ENCODE peak calls at places on chromosomes 3 and 15, in eight cellular contexts. One of them, this sample, is unnamed.

GRCh38 chr3:197335428-197336132 is 37.2 kb upstream of the DLG1 start:
- DNase-seq in fibroblast of villous mesenchyme: no peak
- DNase-seq in tibial nerve: no peak
- DNase-seq in brain microvascular endothelial cell: no peak
- DNase-seq in left ventricle myocardium inferior: no peak
- DNase-seq in AG04449: no peak
- DNase-seq in lower lobe of right lung: no peak
- DNase-seq in fibroblast of mammary gland: no peak
- DNase-seq in this sample: no peak

GRCh38 chr3:49656541-49657112 is 17.5 kb upstream of the APEH start:
- DNase-seq in brain microvascular endothelial cell: no peak
- DNase-seq in left ventricle myocardium inferior: no peak
- DNase-seq in tibial nerve: no peak
- DNase-seq in fibroblast of villous mesenchyme: no peak
- DNase-seq in AG04449: no peak
- DNase-seq in lower lobe of right lung: no peak
- DNase-seq in fibroblast of mammary gland: no peak
- DNase-seq in this sample: no peak

GRCh38 chr3:175304437-175304836 is 445.3 kb downstream of the NAALADL2 start:
- DNase-seq in brain microvascular endothelial cell: no peak
- DNase-seq in left ventricle myocardium inferior: peak; percentile 19
- DNase-seq in lower lobe of right lung: no peak
- DNase-seq in fibroblast of mammary gland: no peak
- DNase-seq in fibroblast of villous mesenchyme: no peak
- DNase-seq in tibial nerve: no peak
- DNase-seq in AG04449: no peak
- DNase-seq in this sample: no peak

GRCh38 chr3:118628704-118629341 is 405.8 kb downstream of the IGSF11 start:
- DNase-seq in brain microvascular endothelial cell: peak; percentile 33
- DNase-seq in fibroblast of mammary gland: peak; percentile 55
- DNase-seq in left ventricle myocardium inferior: peak; percentile 19
- DNase-seq in fibroblast of villous mesenchyme: peak; percentile 23
- DNase-seq in AG04449: peak; percentile 4
- DNase-seq in lower lobe of right lung: no peak
- DNase-seq in tibial nerve: peak; percentile 19
- DNase-seq in this sample: peak; percentile 29

GRCh38 chr15:48440084-48440483 is 108.9 kb downstream of the DUT start:
- DNase-seq in lower lobe of right lung: no peak
- DNase-seq in tibial nerve: no peak
- DNase-seq in AG04449: peak; percentile 85
- DNase-seq in fibroblast of mammary gland: peak; percentile 93
- DNase-seq in brain microvascular endothelial cell: no peak
- DNase-seq in fibroblast of villous mesenchyme: peak; percentile 70
- DNase-seq in left ventricle myocardium inferior: peak; percentile 29
- DNase-seq in this sample: no peak

GRCh38 chr15:66820474-66821258 is 118.6 kb downstream of the SMAD6 start:
- DNase-seq in AG04449: no peak
- DNase-seq in tibial nerve: no peak
- DNase-seq in fibroblast of villous mesenchyme: no peak
- DNase-seq in fibroblast of mammary gland: peak; percentile 31
- DNase-seq in lower lobe of right lung: no peak
- DNase-seq in brain microvascular endothelial cell: no peak
- DNase-seq in left ventricle myocardium inferior: no peak
- DNase-seq in this sample: no peak

GRCh38 chr3:57963811-57964346 is 44.3 kb upstream of the FLNB start:
- DNase-seq in fibroblast of mammary gland: no peak
- DNase-seq in fibroblast of villous mesenchyme: no peak
- DNase-seq in brain microvascular endothelial cell: no peak
- DNase-seq in left ventricle myocardium inferior: no peak
- DNase-seq in lower lobe of right lung: no peak
- DNase-seq in AG04449: no peak
- DNase-seq in tibial nerve: no peak
- DNase-seq in this sample: peak; percentile 26

GRCh38 chr15:77634266-77634962 is 1.7 kb upstream of the LINGO1 start:
- DNase-seq in lower lobe of right lung: peak; percentile 66
- DNase-seq in AG04449: no peak
- DNase-seq in brain microvascular endothelial cell: peak; percentile 53
- DNase-seq in left ventricle myocardium inferior: peak; percentile 45
- DNase-seq in tibial nerve: no peak
- DNase-seq in fibroblast of mammary gland: peak; percentile 58
- DNase-seq in fibroblast of villous mesenchyme: peak; percentile 34
- DNase-seq in this sample: peak; percentile 43

GRCh38 chr3:165778891-165779290 is 58.3 kb downstream of the BCHE start:
- DNase-seq in fibroblast of mammary gland: no peak
- DNase-seq in AG04449: no peak
- DNase-seq in fibroblast of villous mesenchyme: no peak
- DNase-seq in tibial nerve: no peak
- DNase-seq in left ventricle myocardium inferior: no peak
- DNase-seq in lower lobe of right lung: no peak
- DNase-seq in brain microvascular endothelial cell: no peak
- DNase-seq in this sample: no peak

GRCh38 chr3:149653136-149653535 is 4.7 kb downstream of the WWTR1 start:
- DNase-seq in fibroblast of mammary gland: no peak
- DNase-seq in brain microvascular endothelial cell: no peak
- DNase-seq in lower lobe of right lung: no peak
- DNase-seq in AG04449: no peak
- DNase-seq in tibial nerve: no peak
- DNase-seq in fibroblast of villous mesenchyme: no peak
- DNase-seq in left ventricle myocardium inferior: no peak
- DNase-seq in this sample: no peak

GRCh38 chr3:149647812-149648211 is 10.0 kb downstream of the WWTR1 start:
- DNase-seq in brain microvascular endothelial cell: no peak
- DNase-seq in left ventricle myocardium inferior: no peak
- DNase-seq in tibial nerve: no peak
- DNase-seq in lower lobe of right lung: no peak
- DNase-seq in fibroblast of villous mesenchyme: no peak
- DNase-seq in fibroblast of mammary gland: no peak
- DNase-seq in AG04449: no peak
- DNase-seq in this sample: no peak

GRCh38 chr3:149653564-149653963 is 4.3 kb downstream of the WWTR1 start:
- DNase-seq in brain microvascular endothelial cell: no peak
- DNase-seq in AG04449: no peak
- DNase-seq in left ventricle myocardium inferior: no peak
- DNase-seq in fibroblast of mammary gland: no peak
- DNase-seq in fibroblast of villous mesenchyme: no peak
- DNase-seq in tibial nerve: no peak
- DNase-seq in lower lobe of right lung: no peak
- DNase-seq in this sample: no peak

GRCh38 chr3:149648525-149648924 is 9.3 kb downstream of the WWTR1 start:
- DNase-seq in fibroblast of villous mesenchyme: no peak
- DNase-seq in tibial nerve: no peak
- DNase-seq in fibroblast of mammary gland: peak; percentile 55
- DNase-seq in left ventricle myocardium inferior: no peak
- DNase-seq in AG04449: no peak
- DNase-seq in brain microvascular endothelial cell: no peak
- DNase-seq in lower lobe of right lung: no peak
- DNase-seq in this sample: no peak

GRCh38 chr3:149650828-149651227 is 7.0 kb downstream of the WWTR1 start:
- DNase-seq in fibroblast of villous mesenchyme: no peak
- DNase-seq in AG04449: no peak
- DNase-seq in tibial nerve: no peak
- DNase-seq in left ventricle myocardium inferior: no peak
- DNase-seq in brain microvascular endothelial cell: no peak
- DNase-seq in fibroblast of mammary gland: no peak
- DNase-seq in lower lobe of right lung: no peak
- DNase-seq in this sample: no peak
- H3K4me3 ChIP-seq in fibroblast of villous mesenchyme: no peak overlapping the region
- H3K4me3 ChIP-seq in AG04449: no peak overlapping the region
- H3K4me3 ChIP-seq in tibial nerve: no peak overlapping the region
- H3K4me3 ChIP-seq in left ventricle myocardium inferior: no peak overlapping the region
- H3K4me3 ChIP-seq in brain microvascular endothelial cell: no peak overlapping the region
- H3K4me3 ChIP-seq in fibroblast of mammary gland: no peak overlapping the region
- H3K4me3 ChIP-seq in lower lobe of right lung: no peak overlapping the region
- H3K4me3 ChIP-seq in this sample: no peak overlapping the region

GRCh38 chr3:45043715-45044299 is 17.7 kb downstream of the CLEC3B start:
- DNase-seq in left ventricle myocardium inferior: no peak
- DNase-seq in tibial nerve: no peak
- DNase-seq in AG04449: peak; percentile 78
- DNase-seq in lower lobe of right lung: no peak
- DNase-seq in fibroblast of villous mesenchyme: peak; percentile 91
- DNase-seq in brain microvascular endothelial cell: peak; percentile 59
- DNase-seq in fibroblast of mammary gland: peak; percentile 95
- DNase-seq in this sample: no peak
- TF ChIP-seq CTCF in left ventricle myocardium inferior: no peak
- TF ChIP-seq CTCF in tibial nerve: peak; percentile 12
- TF ChIP-seq CTCF in AG04449: peak; percentile 25
- TF ChIP-seq CTCF in lower lobe of right lung: no peak
- TF ChIP-seq CTCF in fibroblast of villous mesenchyme: peak; percentile 34
- TF ChIP-seq CTCF in brain microvascular endothelial cell: peak; percentile 48
- TF ChIP-seq CTCF in fibroblast of mammary gland: peak; percentile 56
- TF ChIP-seq CTCF in this sample: no peak

GRCh38 chr15:52797625-52798501 is 7.7 kb upstream of the ONECUT1 start:
- DNase-seq in lower lobe of right lung: no peak
- DNase-seq in brain microvascular endothelial cell: no peak
- DNase-seq in fibroblast of mammary gland: no peak
- DNase-seq in left ventricle myocardium inferior: no peak
- DNase-seq in AG04449: no peak
- DNase-seq in tibial nerve: no peak
- DNase-seq in fibroblast of villous mesenchyme: no peak
- DNase-seq in this sample: no peak
- H3K4me3 ChIP-seq in lower lobe of right lung: no peak overlapping the region
- H3K4me3 ChIP-seq in brain microvascular endothelial cell: no peak overlapping the region
- H3K4me3 ChIP-seq in fibroblast of mammary gland: no peak overlapping the region
- H3K4me3 ChIP-seq in left ventricle myocardium inferior: no peak overlapping the region
- H3K4me3 ChIP-seq in AG04449: no peak overlapping the region
- H3K4me3 ChIP-seq in tibial nerve: no peak overlapping the region
- H3K4me3 ChIP-seq in fibroblast of villous mesenchyme: no peak overlapping the region
- H3K4me3 ChIP-seq in this sample: no peak overlapping the region

DNA sequence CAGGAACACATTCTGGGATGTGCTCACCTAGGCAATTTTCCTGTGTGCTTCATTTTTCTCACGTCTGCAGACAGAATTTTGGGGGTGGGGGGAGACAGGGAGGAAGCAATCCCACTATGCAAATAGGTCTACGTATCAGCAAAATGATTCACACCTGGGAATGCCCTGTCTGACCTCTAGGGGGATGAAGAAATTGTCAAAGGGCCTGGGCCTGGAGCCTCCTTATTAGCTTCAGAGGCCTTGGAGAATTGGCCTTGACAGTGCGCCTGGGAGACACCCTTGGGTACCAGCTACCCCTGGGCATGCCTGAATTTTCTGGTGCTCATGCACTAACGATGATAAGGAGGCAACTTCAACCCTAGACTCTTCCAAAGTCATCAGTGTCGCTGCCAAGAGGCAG is 207.5 kb downstream of the CADPS start:
- DNase-seq in lower lobe of right lung: no peak
- DNase-seq in fibroblast of villous mesenchyme: no peak
- DNase-seq in left ventricle myocardium inferior: no peak
- DNase-seq in AG04449: no peak
- DNase-seq in tibial nerve: no peak
- DNase-seq in brain microvascular endothelial cell: no peak
- DNase-seq in fibroblast of mammary gland: no peak
- DNase-seq in this sample: peak; percentile 1
- TF ChIP-seq CTCF in lower lobe of right lung: no peak
- TF ChIP-seq CTCF in fibroblast of villous mesenchyme: no peak
- TF ChIP-seq CTCF in left ventricle myocardium inferior: no peak
- TF ChIP-seq CTCF in AG04449: no peak
- TF ChIP-seq CTCF in tibial nerve: no peak
- TF ChIP-seq CTCF in brain microvascular endothelial cell: no peak
- TF ChIP-seq CTCF in fibroblast of mammary gland: no peak
- TF ChIP-seq CTCF in this sample: peak; percentile 44

DNA sequence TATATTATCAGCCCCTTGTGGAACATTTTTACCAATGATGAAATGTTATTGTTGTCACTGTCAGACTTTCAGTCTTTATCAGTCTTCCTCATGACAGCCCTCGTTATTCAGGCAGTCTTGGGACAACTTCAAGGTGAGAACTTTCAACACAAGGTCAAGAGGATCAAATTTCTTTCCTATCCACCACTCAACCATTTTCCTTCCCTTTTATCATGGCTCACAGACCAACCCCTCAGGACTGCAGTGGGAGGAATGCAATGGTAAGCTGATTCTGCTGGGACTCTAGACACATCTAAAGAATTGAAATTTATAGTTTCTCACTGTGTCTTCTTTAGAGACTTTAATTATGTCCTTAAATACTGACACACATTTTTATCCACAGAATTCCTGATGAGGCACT is 107.0 kb upstream of the LSAMP start:
- DNase-seq in AG04449: no peak
- DNase-seq in fibroblast of mammary gland: no peak
- DNase-seq in left ventricle myocardium inferior: no peak
- DNase-seq in fibroblast of villous mesenchyme: no peak
- DNase-seq in lower lobe of right lung: no peak
- DNase-seq in brain microvascular endothelial cell: no peak
- DNase-seq in tibial nerve: no peak
- DNase-seq in this sample: no peak
- H3K4me3 ChIP-seq in AG04449: no peak overlapping the region
- H3K4me3 ChIP-seq in fibroblast of mammary gland: no peak overlapping the region
- H3K4me3 ChIP-seq in left ventricle myocardium inferior: no peak overlapping the region
- H3K4me3 ChIP-seq in fibroblast of villous mesenchyme: no peak overlapping the region
- H3K4me3 ChIP-seq in lower lobe of right lung: no peak overlapping the region
- H3K4me3 ChIP-seq in brain microvascular endothelial cell: no peak overlapping the region
- H3K4me3 ChIP-seq in tibial nerve: no peak overlapping the region
- H3K4me3 ChIP-seq in this sample: no peak overlapping the region

DNA sequence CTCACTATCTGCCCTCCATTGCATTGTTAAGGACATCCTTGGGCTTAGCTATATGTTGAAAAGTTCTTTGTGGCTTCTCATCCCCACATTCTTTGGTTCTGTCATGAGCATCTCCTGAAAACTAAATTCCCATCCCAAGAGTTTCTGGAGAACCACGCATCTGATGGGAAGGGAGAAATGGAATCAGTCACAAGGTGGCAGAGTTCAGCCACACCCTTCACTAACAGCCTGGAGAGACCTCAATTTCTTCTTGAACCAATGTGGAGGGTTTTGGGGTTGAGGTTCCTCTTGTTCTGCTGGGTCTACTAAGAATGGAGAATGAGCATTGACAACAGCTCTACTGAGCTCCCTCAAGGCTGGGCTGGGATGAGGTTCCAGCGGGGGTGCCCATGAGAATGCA is 15.6 kb upstream of the MAGEL2 start:
- DNase-seq in left ventricle myocardium inferior: no peak
- DNase-seq in tibial nerve: no peak
- DNase-seq in AG04449: no peak
- DNase-seq in brain microvascular endothelial cell: no peak
- DNase-seq in fibroblast of villous mesenchyme: no peak
- DNase-seq in fibroblast of mammary gland: no peak
- DNase-seq in lower lobe of right lung: no peak
- DNase-seq in this sample: no peak
- TF ChIP-seq CTCF in left ventricle myocardium inferior: no peak
- TF ChIP-seq CTCF in tibial nerve: no peak
- TF ChIP-seq CTCF in AG04449: no peak
- TF ChIP-seq CTCF in brain microvascular endothelial cell: no peak
- TF ChIP-seq CTCF in fibroblast of villous mesenchyme: no peak
- TF ChIP-seq CTCF in fibroblast of mammary gland: no peak
- TF ChIP-seq CTCF in lower lobe of right lung: no peak
- TF ChIP-seq CTCF in this sample: no peak

DNA sequence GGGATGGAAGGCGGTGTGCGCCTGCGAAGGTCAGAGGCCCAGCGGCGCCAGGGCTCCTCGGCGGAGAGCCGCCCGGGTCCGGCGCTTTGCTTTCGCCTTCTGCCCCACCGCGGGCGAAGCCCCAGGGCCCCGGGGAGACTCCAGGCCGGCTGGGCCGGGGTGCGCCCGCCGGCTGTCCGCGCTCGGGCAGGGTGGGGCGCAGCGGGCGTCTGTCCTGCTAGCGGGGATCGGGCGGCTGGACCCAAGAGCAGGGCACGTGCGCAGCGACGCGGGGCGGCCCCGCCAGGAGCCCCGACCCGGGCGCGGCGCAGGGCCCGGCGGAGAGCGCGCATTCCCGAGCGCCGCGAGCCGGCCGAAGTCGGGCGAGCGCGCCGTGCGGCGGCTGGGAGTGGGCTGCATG is 585 bp upstream of the ALDH1A3 start:
- DNase-seq in AG04449: no peak
- DNase-seq in brain microvascular endothelial cell: no peak
- DNase-seq in fibroblast of mammary gland: no peak
- DNase-seq in fibroblast of villous mesenchyme: no peak
- DNase-seq in tibial nerve: no peak
- DNase-seq in left ventricle myocardium inferior: no peak
- DNase-seq in lower lobe of right lung: no peak
- DNase-seq in this sample: no peak
- H3K4me3 ChIP-seq in AG04449: peak overlapping the region; percentile 50
- H3K4me3 ChIP-seq in brain microvascular endothelial cell: peak overlapping the region; percentile 12
- H3K4me3 ChIP-seq in fibroblast of mammary gland: peak overlapping the region; percentile 4
- H3K4me3 ChIP-seq in fibroblast of villous mesenchyme: peak overlapping the region; percentile 62
- H3K4me3 ChIP-seq in tibial nerve: peak overlapping the region; percentile 26
- H3K4me3 ChIP-seq in left ventricle myocardium inferior: peak overlapping the region; percentile 66
- H3K4me3 ChIP-seq in lower lobe of right lung: peak overlapping the region; percentile 50
- H3K4me3 ChIP-seq in this sample: peak overlapping the region; percentile 42